ENCODE peak calls at places on chromosome 20, in nine cellular contexts. One of them, this sample, is unnamed.
A peak's percentile ranks its signal among the peaks of the same experiment; 100 is the strongest.

GRCh38 chr20:7829776-7830175 is 110.5 kb downstream of the HAO1 start:
- DNase-seq in suprapubic skin: no peak
- DNase-seq in SK-N-SH: no peak
- DNase-seq in tibial nerve: no peak
- DNase-seq in A549: no peak
- DNase-seq in GM12878: no peak
- DNase-seq in upper lobe of left lung: no peak
- DNase-seq in stomach: no peak
- DNase-seq in ovary: no peak
- DNase-seq in this sample: no peak

GRCh38 chr20:37677969-37678610 is 15.7 kb upstream of the CTNNBL1 start:
- DNase-seq in upper lobe of left lung: no peak
- DNase-seq in stomach: peak; percentile 27
- DNase-seq in A549: no peak
- DNase-seq in suprapubic skin: no peak
- DNase-seq in SK-N-SH: no peak
- DNase-seq in GM12878: no peak
- DNase-seq in tibial nerve: no peak
- DNase-seq in ovary: no peak
- DNase-seq in this sample: no peak

GRCh38 chr20:407097-407952 is 774 bp upstream of the RBCK1 start:
- DNase-seq in ovary: peak; percentile 81
- DNase-seq in upper lobe of left lung: peak; percentile 81
- DNase-seq in tibial nerve: peak; percentile 30
- DNase-seq in A549: peak; percentile 91
- DNase-seq in SK-N-SH: peak; percentile 94
- DNase-seq in GM12878: no peak
- DNase-seq in stomach: peak; percentile 82
- DNase-seq in suprapubic skin: peak; percentile 90
- DNase-seq in this sample: peak; percentile 72

GRCh38 chr20:59676877-59677140 is 72.5 kb downstream of the PHACTR3 start:
- DNase-seq in stomach: no peak
- DNase-seq in upper lobe of left lung: no peak
- DNase-seq in A549: no peak
- DNase-seq in ovary: no peak
- DNase-seq in SK-N-SH: no peak
- DNase-seq in GM12878: no peak
- DNase-seq in suprapubic skin: no peak
- DNase-seq in tibial nerve: no peak
- DNase-seq in this sample: no peak

GRCh38 chr20:14498809-14499208 is 161.4 kb upstream of the FLRT3 start:
- DNase-seq in ovary: no peak
- DNase-seq in GM12878: no peak
- DNase-seq in A549: no peak
- DNase-seq in suprapubic skin: no peak
- DNase-seq in stomach: no peak
- DNase-seq in SK-N-SH: peak; percentile 21
- DNase-seq in tibial nerve: no peak
- DNase-seq in upper lobe of left lung: no peak
- DNase-seq in this sample: peak; percentile 49

GRCh38 chr20:19992996-19993908 is 23.9 kb upstream of the NAA20 start:
- DNase-seq in SK-N-SH: peak; percentile 51
- DNase-seq in suprapubic skin: no peak
- DNase-seq in A549: peak; percentile 89
- DNase-seq in ovary: no peak
- DNase-seq in GM12878: no peak
- DNase-seq in tibial nerve: no peak
- DNase-seq in stomach: no peak
- DNase-seq in upper lobe of left lung: no peak
- DNase-seq in this sample: no peak

GRCh38 chr20:41393705-41394066 is 27.1 kb upstream of the EMILIN3 start:
- DNase-seq in stomach: no peak
- DNase-seq in SK-N-SH: no peak
- DNase-seq in upper lobe of left lung: no peak
- DNase-seq in tibial nerve: no peak
- DNase-seq in A549: no peak
- DNase-seq in ovary: no peak
- DNase-seq in suprapubic skin: no peak
- DNase-seq in GM12878: no peak
- DNase-seq in this sample: no peak

GRCh38 chr20:63737940-63738686 is 1.5 kb upstream of the SLC2A4RG start:
- DNase-seq in GM12878: no peak
- DNase-seq in upper lobe of left lung: no peak
- DNase-seq in A549: no peak
- DNase-seq in tibial nerve: no peak
- DNase-seq in SK-N-SH: no peak
- DNase-seq in ovary: peak; percentile 64
- DNase-seq in suprapubic skin: no peak
- DNase-seq in stomach: no peak
- DNase-seq in this sample: peak; percentile 76

GRCh38 chr20:21703740-21704407 is 1.6 kb upstream of the PAX1 start:
- DNase-seq in suprapubic skin: no peak
- DNase-seq in ovary: no peak
- DNase-seq in SK-N-SH: no peak
- DNase-seq in GM12878: no peak
- DNase-seq in stomach: no peak
- DNase-seq in tibial nerve: no peak
- DNase-seq in upper lobe of left lung: no peak
- DNase-seq in A549: no peak
- DNase-seq in this sample: no peak

GRCh38 chr20:53080969-53081871 is 109.1 kb downstream of the TSHZ2 start:
- DNase-seq in SK-N-SH: no peak
- DNase-seq in suprapubic skin: no peak
- DNase-seq in ovary: no peak
- DNase-seq in A549: peak; percentile 28
- DNase-seq in stomach: peak; percentile 65
- DNase-seq in upper lobe of left lung: peak; percentile 59
- DNase-seq in GM12878: no peak
- DNase-seq in tibial nerve: no peak
- DNase-seq in this sample: peak; percentile 7

GRCh38 chr20:24289737-24290481 is 179.5 kb upstream of the SYNDIG1 start:
- DNase-seq in A549: no peak
- DNase-seq in GM12878: no peak
- DNase-seq in SK-N-SH: no peak
- DNase-seq in stomach: no peak
- DNase-seq in tibial nerve: no peak
- DNase-seq in ovary: no peak
- DNase-seq in suprapubic skin: no peak
- DNase-seq in upper lobe of left lung: no peak
- DNase-seq in this sample: no peak

GRCh38 chr20:32811886-32812285 is 7.9 kb upstream of the MAPRE1 start:
- DNase-seq in A549: no peak
- DNase-seq in ovary: no peak
- DNase-seq in suprapubic skin: no peak
- DNase-seq in stomach: no peak
- DNase-seq in upper lobe of left lung: no peak
- DNase-seq in GM12878: no peak
- DNase-seq in tibial nerve: no peak
- DNase-seq in SK-N-SH: no peak
- DNase-seq in this sample: no peak

GRCh38 chr20:51760905-51761544 is 7.2 kb downstream of the ATP9A start:
- DNase-seq in GM12878: no peak
- DNase-seq in upper lobe of left lung: no peak
- DNase-seq in ovary: no peak
- DNase-seq in SK-N-SH: no peak
- DNase-seq in suprapubic skin: no peak
- DNase-seq in A549: peak; percentile 79
- DNase-seq in stomach: no peak
- DNase-seq in tibial nerve: no peak
- DNase-seq in this sample: no peak

GRCh38 chr20:53950578-53950977 is 119.8 kb downstream of the BCAS1 start:
- DNase-seq in suprapubic skin: no peak
- DNase-seq in stomach: no peak
- DNase-seq in ovary: no peak
- DNase-seq in A549: no peak
- DNase-seq in SK-N-SH: no peak
- DNase-seq in tibial nerve: no peak
- DNase-seq in upper lobe of left lung: no peak
- DNase-seq in GM12878: no peak
- DNase-seq in this sample: no peak

GRCh38 chr20:18166939-18167338 is 29.3 kb downstream of the KAT14 start:
- DNase-seq in ovary: no peak
- DNase-seq in GM12878: no peak
- DNase-seq in tibial nerve: no peak
- DNase-seq in suprapubic skin: no peak
- DNase-seq in SK-N-SH: no peak
- DNase-seq in A549: no peak
- DNase-seq in upper lobe of left lung: no peak
- DNase-seq in stomach: no peak
- DNase-seq in this sample: no peak

GRCh38 chr20:8930691-8931090 is 138.2 kb upstream of the PLCB4 start:
- DNase-seq in A549: no peak
- DNase-seq in ovary: no peak
- DNase-seq in GM12878: no peak
- DNase-seq in SK-N-SH: no peak
- DNase-seq in stomach: no peak
- DNase-seq in tibial nerve: no peak
- DNase-seq in upper lobe of left lung: no peak
- DNase-seq in suprapubic skin: no peak
- DNase-seq in this sample: no peak

GRCh38 chr20:53079883-53080282 is 107.7 kb downstream of the TSHZ2 start:
- DNase-seq in ovary: no peak
- DNase-seq in suprapubic skin: no peak
- DNase-seq in SK-N-SH: peak; percentile 49
- DNase-seq in upper lobe of left lung: no peak
- DNase-seq in GM12878: no peak
- DNase-seq in stomach: no peak
- DNase-seq in A549: no peak
- DNase-seq in tibial nerve: no peak
- DNase-seq in this sample: no peak

GRCh38 chr20:35385733-35386132 is 26.0 kb downstream of the UQCC1 start:
- DNase-seq in GM12878: no peak
- DNase-seq in ovary: no peak
- DNase-seq in tibial nerve: no peak
- DNase-seq in upper lobe of left lung: no peak
- DNase-seq in stomach: no peak
- DNase-seq in A549: no peak
- DNase-seq in SK-N-SH: no peak
- DNase-seq in suprapubic skin: no peak
- DNase-seq in this sample: no peak

DNA sequence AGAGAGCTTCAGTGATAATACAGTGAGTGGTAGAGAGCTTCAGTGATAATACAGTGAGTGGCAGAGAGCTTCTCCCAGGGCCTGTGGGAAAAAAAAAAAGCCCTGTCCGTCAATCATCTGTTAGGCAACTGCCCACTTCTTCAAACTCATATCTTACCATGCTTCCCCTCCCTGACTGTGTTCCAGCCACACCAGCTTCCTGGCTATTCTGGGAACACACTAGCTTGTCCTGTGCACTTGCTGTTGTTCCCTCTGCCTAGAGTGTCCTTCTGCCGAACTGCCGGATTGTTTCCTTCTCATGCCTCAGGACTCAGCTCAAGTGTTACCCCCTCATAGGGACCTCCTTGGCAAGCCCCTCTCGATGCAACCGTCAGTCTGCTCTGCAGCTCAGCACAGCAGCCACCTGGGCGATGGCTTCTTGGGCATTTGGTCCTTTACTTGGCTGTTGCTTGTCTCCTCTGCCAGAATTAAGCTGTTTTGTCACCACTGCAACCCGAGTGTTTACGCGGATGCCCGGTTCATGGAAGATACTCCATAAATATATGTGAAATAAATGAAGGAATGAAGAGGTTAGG is 91.1 kb upstream of the EYA2 start:
- DNase-seq in A549: no peak
- DNase-seq in tibial nerve: no peak
- DNase-seq in suprapubic skin: peak; percentile 50
- DNase-seq in GM12878: no peak
- DNase-seq in upper lobe of left lung: no peak
- DNase-seq in ovary: no peak
- DNase-seq in stomach: no peak
- DNase-seq in SK-N-SH: no peak
- DNase-seq in this sample: no peak
- TF ChIP-seq EP300 in A549: no peak
- TF ChIP-seq EP300 in tibial nerve: no peak
- TF ChIP-seq EP300 in suprapubic skin: no peak
- TF ChIP-seq EP300 in GM12878: no peak
- TF ChIP-seq EP300 in upper lobe of left lung: no peak
- TF ChIP-seq EP300 in ovary: no peak
- TF ChIP-seq EP300 in stomach: no peak
- TF ChIP-seq EP300 in SK-N-SH: no peak
- TF ChIP-seq EP300 in this sample: no peak

DNA sequence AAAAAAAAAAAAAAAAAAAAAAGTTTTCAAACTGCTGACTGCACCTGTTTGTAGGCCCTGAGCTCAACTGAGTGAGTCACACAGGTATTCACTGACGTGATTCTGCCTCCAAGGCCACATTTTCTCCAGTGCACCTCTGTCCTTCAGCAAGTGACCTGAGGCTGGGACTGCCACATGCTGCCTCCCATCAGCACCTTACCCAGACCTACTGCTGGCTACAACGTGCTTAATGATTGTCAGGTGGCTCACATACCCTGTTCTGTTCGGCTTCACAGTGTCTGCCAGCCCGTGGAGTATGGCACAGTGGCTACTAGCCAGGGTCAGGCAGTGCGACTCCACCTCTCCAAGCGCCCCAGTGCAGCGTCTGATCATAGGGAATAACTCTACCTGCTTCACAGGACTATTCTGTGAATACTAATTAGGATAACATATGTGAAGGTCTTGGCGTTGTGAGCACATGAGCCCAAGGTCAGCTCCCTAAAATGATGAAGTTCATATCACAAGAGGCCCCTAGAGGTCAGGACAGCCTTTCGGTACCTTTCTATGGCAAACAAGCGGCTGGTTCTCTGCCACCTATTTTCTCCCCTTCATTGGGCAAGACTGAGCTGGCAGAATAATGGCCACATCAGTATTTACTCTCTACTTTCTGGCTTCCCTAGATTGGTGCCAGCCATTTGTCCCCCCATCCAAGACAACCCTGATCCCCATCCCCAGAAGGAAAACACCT is 28.1 kb downstream of the RIPOR3 start:
- DNase-seq in ovary: no peak
- DNase-seq in GM12878: no peak
- DNase-seq in SK-N-SH: peak; percentile 56
- DNase-seq in stomach: peak; percentile 70
- DNase-seq in suprapubic skin: no peak
- DNase-seq in tibial nerve: no peak
- DNase-seq in upper lobe of left lung: peak; percentile 73
- DNase-seq in A549: peak; percentile 79
- DNase-seq in this sample: no peak
- H3K4me1 ChIP-seq in ovary: peaks cover 24% of the 10 kb centered on the region
- H3K4me1 ChIP-seq in GM12878: no peaks in the 10 kb centered on the region
- H3K4me1 ChIP-seq in SK-N-SH: no peaks in the 10 kb centered on the region
- H3K4me1 ChIP-seq in stomach: peaks cover 66% of the 10 kb centered on the region
- H3K4me1 ChIP-seq in suprapubic skin: peaks cover 24% of the 10 kb centered on the region
- H3K4me1 ChIP-seq in tibial nerve: peaks cover 5% of the 10 kb centered on the region
- H3K4me1 ChIP-seq in upper lobe of left lung: peaks cover 37% of the 10 kb centered on the region
- H3K4me1 ChIP-seq in A549: peaks cover 42% of the 10 kb centered on the region
- H3K4me1 ChIP-seq in this sample: peaks cover 2% of the 10 kb centered on the region

GRCh38 chr20:34316191-34316814 is 13.1 kb upstream of the AHCY start:
- DNase-seq in ovary: no peak
- DNase-seq in upper lobe of left lung: no peak
- DNase-seq in tibial nerve: no peak
- DNase-seq in suprapubic skin: no peak
- DNase-seq in stomach: no peak
- DNase-seq in A549: peak; percentile 45
- DNase-seq in GM12878: no peak
- DNase-seq in SK-N-SH: no peak
- DNase-seq in this sample: no peak
- TF ChIP-seq EP300 in ovary: no peak
- TF ChIP-seq EP300 in upper lobe of left lung: no peak
- TF ChIP-seq EP300 in tibial nerve: no peak
- TF ChIP-seq EP300 in suprapubic skin: no peak
- TF ChIP-seq EP300 in stomach: no peak
- TF ChIP-seq EP300 in A549: no peak
- TF ChIP-seq EP300 in GM12878: no peak
- TF ChIP-seq EP300 in SK-N-SH: no peak
- TF ChIP-seq EP300 in this sample: no peak

GRCh38 chr20:2794202-2794748 is 6.2 kb downstream of the CPXM1 start:
- DNase-seq in suprapubic skin: no peak
- DNase-seq in A549: no peak
- DNase-seq in GM12878: no peak
- DNase-seq in tibial nerve: no peak
- DNase-seq in upper lobe of left lung: no peak
- DNase-seq in SK-N-SH: no peak
- DNase-seq in stomach: no peak
- DNase-seq in ovary: no peak
- DNase-seq in this sample: no peak
- H3K4me1 ChIP-seq in suprapubic skin: peaks cover under 1% of the 10 kb centered on the region
- H3K4me1 ChIP-seq in A549: no peaks in the 10 kb centered on the region
- H3K4me1 ChIP-seq in GM12878: no peaks in the 10 kb centered on the region
- H3K4me1 ChIP-seq in tibial nerve: no peaks in the 10 kb centered on the region
- H3K4me1 ChIP-seq in upper lobe of left lung: no peaks in the 10 kb centered on the region
- H3K4me1 ChIP-seq in SK-N-SH: no peaks in the 10 kb centered on the region
- H3K4me1 ChIP-seq in stomach: peaks cover 4% of the 10 kb centered on the region
- H3K4me1 ChIP-seq in ovary: peaks cover 2% of the 10 kb centered on the region
- H3K4me1 ChIP-seq in this sample: peaks cover 3% of the 10 kb centered on the region